ENCODE peak calls at places on chromosome 21, in five cellular contexts. One of them, this sample, is unnamed.

GRCh38 chr21:26388731-26389231 is 184.3 kb downstream of the CYYR1 start:
- DNase-seq in GF-D8: no peak
- DNase-seq in NCI-H345: no peak
- DNase-seq in fibroblast of gingiva: peak; percentile 72
- DNase-seq in NCI-H1105: no peak
- DNase-seq in this sample: no peak

GRCh38 chr21:38136201-38136600 is 120.6 kb upstream of the KCNJ15 start:
- DNase-seq in GF-D8: no peak
- DNase-seq in NCI-H345: no peak
- DNase-seq in fibroblast of gingiva: no peak
- DNase-seq in NCI-H1105: peak; percentile 44
- DNase-seq in this sample: no peak

GRCh38 chr21:46091631-46092025 is 6.3 kb upstream of the COL6A2 start:
- DNase-seq in GF-D8: no peak
- DNase-seq in NCI-H345: no peak
- DNase-seq in fibroblast of gingiva: no peak
- DNase-seq in NCI-H1105: no peak
- DNase-seq in this sample: no peak

GRCh38 chr21:33441489-33442477 is 38.0 kb downstream of the TMEM50B start:
- DNase-seq in GF-D8: no peak
- DNase-seq in NCI-H345: peak; percentile 93
- DNase-seq in fibroblast of gingiva: peak; percentile 45
- DNase-seq in NCI-H1105: peak; percentile 39
- DNase-seq in this sample: no peak

GRCh38 chr21:33514234-33514633 is 22.7 kb upstream of the DNAJC28 start:
- DNase-seq in GF-D8: no peak
- DNase-seq in NCI-H345: no peak
- DNase-seq in fibroblast of gingiva: peak; percentile 82
- DNase-seq in NCI-H1105: no peak
- DNase-seq in this sample: no peak

GRCh38 chr21:35904995-35905972 is 155.0 kb downstream of the SETD4 start:
- DNase-seq in GF-D8: no peak
- DNase-seq in NCI-H345: no peak
- DNase-seq in fibroblast of gingiva: no peak
- DNase-seq in NCI-H1105: no peak
- DNase-seq in this sample: no peak

GRCh38 chr21:44998621-44999427 is 59.0 kb downstream of the SLX9 start:
- DNase-seq in GF-D8: no peak
- DNase-seq in NCI-H345: no peak
- DNase-seq in fibroblast of gingiva: no peak
- DNase-seq in NCI-H1105: no peak
- DNase-seq in this sample: no peak

GRCh38 chr21:35850542-35851103 is 209.7 kb downstream of the SETD4 start:
- DNase-seq in GF-D8: no peak
- DNase-seq in NCI-H345: no peak
- DNase-seq in fibroblast of gingiva: peak; percentile 35
- DNase-seq in NCI-H1105: no peak
- DNase-seq in this sample: no peak

GRCh38 chr21:38818336-38818723 is 12.6 kb downstream of the ETS2 start:
- DNase-seq in GF-D8: no peak
- DNase-seq in NCI-H345: no peak
- DNase-seq in fibroblast of gingiva: no peak
- DNase-seq in NCI-H1105: no peak
- DNase-seq in this sample: no peak

GRCh38 chr21:30839304-30839703 is 9.7 kb upstream of the KRTAP7-1 start:
- DNase-seq in GF-D8: no peak
- DNase-seq in NCI-H345: no peak
- DNase-seq in fibroblast of gingiva: no peak
- DNase-seq in NCI-H1105: no peak
- DNase-seq in this sample: no peak

GRCh38 chr21:34771512-34772028 is 102.8 kb downstream of the CLIC6 start:
- DNase-seq in GF-D8: no peak
- DNase-seq in NCI-H345: peak; percentile 17
- DNase-seq in fibroblast of gingiva: peak; percentile 52
- DNase-seq in NCI-H1105: no peak
- DNase-seq in this sample: no peak

GRCh38 chr21:32886339-32886738 is 114.8 kb upstream of the PAXBP1 start:
- DNase-seq in GF-D8: no peak
- DNase-seq in NCI-H345: no peak
- DNase-seq in fibroblast of gingiva: no peak
- DNase-seq in NCI-H1105: no peak
- DNase-seq in this sample: no peak

GRCh38 chr21:42672699-42673458 is 19.5 kb downstream of the PDE9A start:
- DNase-seq in GF-D8: no peak
- DNase-seq in NCI-H345: no peak
- DNase-seq in fibroblast of gingiva: no peak
- DNase-seq in NCI-H1105: no peak
- DNase-seq in this sample: no peak

GRCh38 chr21:37087188-37087587 is 14.1 kb downstream of the TTC3 start:
- DNase-seq in GF-D8: no peak
- DNase-seq in NCI-H345: peak; percentile 40
- DNase-seq in fibroblast of gingiva: peak; percentile 72
- DNase-seq in NCI-H1105: no peak
- DNase-seq in this sample: no peak

GRCh38 chr21:15279484-15279883 is 214.7 kb upstream of the NRIP1 start:
- DNase-seq in GF-D8: no peak
- DNase-seq in NCI-H345: no peak
- DNase-seq in fibroblast of gingiva: no peak
- DNase-seq in NCI-H1105: no peak
- DNase-seq in this sample: no peak

GRCh38 chr21:44043613-44044012 is 31.5 kb downstream of the TRAPPC10 start:
- DNase-seq in GF-D8: no peak
- DNase-seq in NCI-H345: no peak
- DNase-seq in fibroblast of gingiva: no peak
- DNase-seq in NCI-H1105: no peak
- DNase-seq in this sample: no peak

GRCh38 chr21:34337741-34338140 is 26.1 kb upstream of the KCNE2 start:
- DNase-seq in GF-D8: no peak
- DNase-seq in NCI-H345: no peak
- DNase-seq in fibroblast of gingiva: no peak
- DNase-seq in NCI-H1105: no peak
- DNase-seq in this sample: no peak

GRCh38 chr21:39125752-39126485 is 57.3 kb downstream of the PSMG1 start:
- DNase-seq in GF-D8: peak; percentile 65
- DNase-seq in NCI-H345: peak; percentile 81
- DNase-seq in fibroblast of gingiva: peak; percentile 64
- DNase-seq in NCI-H1105: peak; percentile 38
- DNase-seq in this sample: peak; percentile 28

GRCh38 chr21:33643658-33644311 is 1.5 kb downstream of the ITSN1 start:
- DNase-seq in GF-D8: no peak
- DNase-seq in NCI-H345: no peak
- DNase-seq in fibroblast of gingiva: peak; percentile 10
- DNase-seq in NCI-H1105: no peak
- DNase-seq in this sample: no peak

GRCh38 chr21:42030311-42030710 is 20.2 kb upstream of the ZBTB21 start:
- DNase-seq in GF-D8: no peak
- DNase-seq in NCI-H345: no peak
- DNase-seq in fibroblast of gingiva: no peak
- DNase-seq in NCI-H1105: no peak
- DNase-seq in this sample: no peak

GRCh38 chr21:46459356-46460112 is 843 bp downstream of the DIP2A start:
- DNase-seq in GF-D8: peak; percentile 19
- DNase-seq in NCI-H345: no peak
- DNase-seq in fibroblast of gingiva: peak; percentile 34
- DNase-seq in NCI-H1105: no peak
- DNase-seq in this sample: peak; percentile 63

GRCh38 chr21:38804617-38805281 is 980 bp upstream of the ETS2 start:
- DNase-seq in GF-D8: no peak
- DNase-seq in NCI-H345: peak; percentile 78
- DNase-seq in fibroblast of gingiva: peak; percentile 65
- DNase-seq in NCI-H1105: peak; percentile 70
- DNase-seq in this sample: no peak

This sample was measured in HL-60.